ENCODE peak calls at places on chromosomes 13 and 19, in eight cellular contexts. Y, Q, X, G, K, R, A and N are unnamed samples.
A peak's percentile ranks its signal among the peaks of the same experiment; 100 is the strongest.

GRCh38 chr19:41801682-41802317 is 5.4 kb downstream of the CEACAM3 start:
- DNase-seq in Y (no peak), Q (no peak), X (no peak), G (peak; percentile 55), K (no peak), R (no peak), A (no peak), N (no peak)

GRCh38 chr13:101763191-101763590 is 310.7 kb downstream of the ITGBL1 start:
- DNase-seq in Y (no peak), Q (no peak), X (no peak), G (no peak), K (no peak), R (no peak), A (no peak), N (no peak)

GRCh38 chr19:498591-498950 is 2.3 kb downstream of the MADCAM1 start:
- DNase-seq in Y (no peak), Q (no peak), X (no peak), G (no peak), K (no peak), R (no peak), A (no peak), N (no peak)

GRCh38 chr19:10503002-10503789 is at the start of gene KEAP1:
- DNase-seq in Y (no peak), Q (no peak), X (no peak), G (no peak), K (no peak), R (peak; percentile 60), A (peak; percentile 28), N (no peak)

GRCh38 chr13:111572956-111573355 is 252.5 kb downstream of the TEX29 start:
- DNase-seq in Y (no peak), Q (no peak), X (no peak), G (no peak), K (no peak), R (no peak), A (no peak), N (no peak)

GRCh38 chr19:11091343-11092153 is 2.3 kb downstream of the LDLR start:
- DNase-seq in Y (peak; percentile 90), Q (peak; percentile 81), X (no peak), G (peak; percentile 74), K (peak; percentile 76), R (peak; percentile 92), A (peak; percentile 51), N (no peak)

GRCh38 chr13:70330697-70331361 is 222.6 kb upstream of the KLHL1 start:
- DNase-seq in Y (no peak), Q (no peak), X (no peak), G (no peak), K (no peak), R (no peak), A (no peak), N (no peak)

GRCh38 chr13:51714663-51715168 is 89.2 kb downstream of the DHRS12 start:
- DNase-seq in Y (no peak), Q (peak; percentile 77), X (peak; percentile 33), G (no peak), K (no peak), R (no peak), A (no peak), N (peak; percentile 31)

GRCh38 chr19:39154626-39155100 is 29.1 kb downstream of the PAK4 start:
- DNase-seq in Y (no peak), Q (no peak), X (no peak), G (no peak), K (no peak), R (no peak), A (no peak), N (no peak)

GRCh38 chr19:33441277-33441699 is 67.8 kb downstream of the CEBPG start:
- DNase-seq in Y (no peak), Q (no peak), X (no peak), G (no peak), K (no peak), R (no peak), A (no peak), N (no peak)

GRCh38 chr13:94612050-94612449 is 10.4 kb downstream of the GPR180 start:
- DNase-seq in Y (no peak), Q (no peak), X (no peak), G (no peak), K (no peak), R (no peak), A (no peak), N (no peak)

GRCh38 chr13:68124437-68125086 is 894.4 kb upstream of the PCDH9 start:
- DNase-seq in Y (no peak), Q (no peak), X (no peak), G (no peak), K (no peak), R (no peak), A (no peak), N (no peak)

GRCh38 chr19:12866416-12867119 is 14.7 kb downstream of the DNASE2 start:
- DNase-seq in Y (no peak), Q (no peak), X (no peak), G (no peak), K (no peak), R (no peak), A (no peak), N (no peak)

GRCh38 chr19:39372047-39372802 is 18.7 kb downstream of the PAF1 start:
- DNase-seq in Y (peak; percentile 87), Q (peak; percentile 75), X (no peak), G (peak; percentile 80), K (peak; percentile 94), R (peak; percentile 92), A (no peak), N (no peak)

GRCh38 chr19:50252111-50252886 is 48.9 kb downstream of the MYH14 start:
- DNase-seq in Y (no peak), Q (peak; percentile 16), X (no peak), G (peak; percentile 51), K (no peak), R (no peak), A (no peak), N (peak; percentile 46)

GRCh38 chr19:7862413-7862951 is 11.7 kb downstream of the PRR36 start:
- DNase-seq in Y (no peak), Q (peak; percentile 40), X (peak; percentile 98), G (peak; percentile 41), K (no peak), R (no peak), A (peak; percentile 87), N (peak; percentile 91)

DNA sequence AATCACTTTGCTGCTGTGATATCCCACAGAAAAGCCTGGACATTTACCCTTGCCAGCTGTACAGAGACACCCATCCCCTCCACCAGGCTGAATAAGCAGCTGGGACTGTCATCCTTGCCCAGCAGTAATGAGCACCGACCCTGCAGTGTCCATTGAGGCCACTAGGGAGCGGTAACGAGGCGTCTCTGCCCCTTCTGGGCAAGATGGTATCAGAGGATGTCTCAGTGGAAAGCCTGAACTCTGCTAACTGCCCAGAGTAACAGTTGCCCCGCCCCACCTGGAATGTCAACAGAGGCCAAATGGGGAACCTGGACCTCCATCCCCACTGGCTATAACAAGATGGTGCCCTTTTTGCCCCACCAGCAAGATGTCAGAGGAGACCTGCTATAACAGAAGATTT is 22.8 kb upstream of the CEACAM20 start:
- DNase-seq in Y (no peak), Q (peak; percentile 24), X (peak; percentile 24), G (peak; percentile 47), K (no peak), R (peak; percentile 42), A (peak; percentile 56), N (no peak)
- TF ChIP-seq CTCF in Y (no peak), Q (peak; percentile 74), X (peak; percentile 52), G (peak; percentile 71), K (peak; percentile 55), R (peak; percentile 41), A (peak; percentile 56), N (peak; percentile 19)

GRCh38 chr19:17334414-17335409 is at the start of gene ANO8:
- DNase-seq in Y (peak; percentile 91), Q (peak; percentile 99), X (peak; percentile 96), G (peak; percentile 99), K (peak; percentile 96), R (peak; percentile 93), A (peak; percentile 92), N (peak; percentile 89)
- TF ChIP-seq CTCF in Y (no peak), Q (no peak), X (no peak), G (no peak), K (no peak), R (no peak), A (no peak), N (no peak)

GRCh38 chr13:113383089-113383488 is 19.2 kb upstream of the GRTP1 start:
- DNase-seq in Y (no peak), Q (no peak), X (no peak), G (no peak), K (no peak), R (no peak), A (no peak), N (no peak)

GRCh38 chr13:113393226-113393571 is 29.3 kb upstream of the GRTP1 start:
- DNase-seq in Y (no peak), Q (no peak), X (no peak), G (no peak), K (no peak), R (no peak), A (no peak), N (no peak)

GRCh38 chr13:113390874-113391497 is 27.1 kb upstream of the GRTP1 start:
- DNase-seq in Y (no peak), Q (no peak), X (no peak), G (no peak), K (no peak), R (no peak), A (no peak), N (no peak)

GRCh38 chr13:113387396-113387795 is 23.5 kb upstream of the GRTP1 start:
- DNase-seq in Y (no peak), Q (no peak), X (no peak), G (no peak), K (no peak), R (no peak), A (no peak), N (no peak)
- TF ChIP-seq CTCF in Y (no peak), Q (no peak), X (no peak), G (no peak), K (no peak), R (no peak), A (no peak), N (no peak)

GRCh38 chr19:2540646-2541454 is 64.9 kb downstream of the GADD45B start:
- DNase-seq in Y (peak; percentile 87), Q (peak; percentile 97), X (no peak), G (peak; percentile 93), K (peak; percentile 91), R (peak; percentile 97), A (peak; percentile 89), N (no peak)
- TF ChIP-seq CTCF in Y (peak; percentile 45), Q (peak; percentile 55), X (no peak), G (no peak), K (peak; percentile 41), R (peak; percentile 34), A (no peak), N (no peak)

GRCh38 chr13:99749627-99750026 is 221.9 kb downstream of the ZIC5 start:
- DNase-seq in Y (no peak), Q (peak; percentile 3), X (no peak), G (no peak), K (no peak), R (no peak), A (no peak), N (no peak)
- TF ChIP-seq CTCF in Y (no peak), Q (no peak), X (no peak), G (no peak), K (no peak), R (no peak), A (no peak), N (no peak)

GRCh38 chr13:45925151-45925550 is 73.6 kb upstream of the SIAH3 start:
- DNase-seq in Y (no peak), Q (peak; percentile 8), X (no peak), G (peak; percentile 22), K (no peak), R (peak; percentile 38), A (no peak), N (no peak)
- TF ChIP-seq CTCF in Y (no peak), Q (peak; percentile 40), X (peak; percentile 34), G (peak; percentile 47), K (no peak), R (no peak), A (no peak), N (peak; percentile 18)